ENCODE peak calls at places on chromosomes 6 and 20, in five cellular contexts. Z is AG04450, K is pancreas, E is cardiac muscle cell, Q is GM23338. W is an unnamed sample.

GRCh38 chr6:15246217-15247211 is 645 bp downstream of the JARID2 start:
- DNase-seq in Z (no peak), K (no peak), E (no peak), Q (no peak), W (no peak)

GRCh38 chr6:12119085-12119588 is 107.0 kb downstream of the HIVEP1 start:
- DNase-seq in Z (no peak), K (no peak), E (no peak), Q (no peak), W (no peak)

GRCh38 chr6:79824231-79824630 is 123.1 kb downstream of the ELOVL4 start:
- DNase-seq in Z (no peak), K (no peak), E (no peak), Q (no peak), W (no peak)

GRCh38 chr6:139577991-139578604 is 203.7 kb upstream of the CITED2 start:
- DNase-seq in Z (peak; percentile 81), K (no peak), E (no peak), Q (no peak), W (no peak)

GRCh38 chr6:147738516-147739187 is 230.2 kb downstream of the SAMD5 start:
- DNase-seq in Z (no peak), K (no peak), E (no peak), Q (no peak), W (no peak)

GRCh38 chr6:83065511-83066192 is at the start of gene UBE3D:
- DNase-seq in Z (peak; percentile 61), K (peak; percentile 82), E (peak; percentile 95), Q (peak; percentile 89), W (peak; percentile 87)

GRCh38 chr6:17851720-17852161 is 135.7 kb downstream of the KIF13A start:
- DNase-seq in Z (no peak), K (no peak), E (no peak), Q (no peak), W (no peak)

GRCh38 chr6:125781307-125781868 is 9.4 kb upstream of the NCOA7 start:
- DNase-seq in Z (no peak), K (no peak), E (no peak), Q (peak; percentile 22), W (no peak)

GRCh38 chr20:58553166-58553696 is 38.0 kb upstream of the APCDD1L start:
- DNase-seq in Z (no peak), K (no peak), E (no peak), Q (no peak), W (no peak)

GRCh38 chr6:134636221-134636830 is 313.6 kb downstream of the ALDH8A1 start:
- DNase-seq in Z (no peak), K (no peak), E (no peak), Q (no peak), W (no peak)

GRCh38 chr6:130811932-130812331 is 15.3 kb upstream of the SMLR1 start:
- DNase-seq in Z (peak; percentile 8), K (no peak), E (no peak), Q (no peak), W (no peak)

GRCh38 chr6:163415620-163416379 is 1.3 kb downstream of the QKI start:
- DNase-seq in Z (no peak), K (peak; percentile 23), E (peak; percentile 52), Q (peak; percentile 66), W (no peak)

GRCh38 chr6:26524722-26525360 is 13.3 kb upstream of the HMGN4 start:
- DNase-seq in Z (no peak), K (no peak), E (no peak), Q (no peak), W (no peak)

GRCh38 chr6:6885521-6886088 is 222.2 kb upstream of the RREB1 start:
- DNase-seq in Z (no peak), K (no peak), E (no peak), Q (no peak), W (peak; percentile 48)

GRCh38 chr6:80733645-80734044 is 627.2 kb downstream of the BCKDHB start:
- DNase-seq in Z (no peak), K (no peak), E (no peak), Q (no peak), W (no peak)

GRCh38 chr6:40480678-40481077 is 106.5 kb downstream of the LRFN2 start:
- DNase-seq in Z (no peak), K (no peak), E (no peak), Q (no peak), W (no peak)

GRCh38 chr20:25223765-25224720 is 23.8 kb upstream of the PYGB start:
- DNase-seq in Z (no peak), K (no peak), E (no peak), Q (no peak), W (no peak)

GRCh38 chr6:13807691-13808090 is 6.7 kb downstream of the MCUR1 start:
- DNase-seq in Z (no peak), K (no peak), E (no peak), Q (no peak), W (no peak)

GRCh38 chr20:45254867-45255266 is 503 bp upstream of the SLPI start:
- DNase-seq in Z (no peak), K (no peak), E (no peak), Q (no peak), W (no peak)

DNA sequence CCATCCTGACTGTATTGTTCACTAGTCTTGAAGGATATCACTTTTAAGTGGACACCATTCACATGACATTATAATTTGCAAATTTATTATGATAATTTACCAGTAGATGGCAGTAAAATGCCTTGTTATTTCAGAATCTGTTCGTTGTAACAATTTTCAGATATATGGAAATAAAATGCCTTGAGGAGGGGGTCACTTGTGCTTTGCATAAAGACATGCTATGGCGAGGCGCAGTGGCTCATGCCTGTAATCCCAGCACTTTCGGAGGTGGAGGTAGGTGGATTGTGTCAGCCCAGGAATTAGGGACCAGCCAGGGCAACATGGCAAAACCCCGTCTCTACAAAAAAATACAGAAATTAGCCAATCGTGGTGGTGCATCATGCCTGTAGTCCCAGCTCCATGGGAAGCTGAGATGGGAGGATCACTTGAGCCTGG is 9.0 kb upstream of the NCOA6 start:
- DNase-seq in Z (no peak), K (no peak), E (peak; percentile 33), Q (peak; percentile 53), W (no peak)
- H3K4me3 ChIP-seq in Z (no peak overlapping the region), K (no peak overlapping the region), E (no peak overlapping the region), Q (no peak overlapping the region), W (peak overlapping the region; percentile 16)

GRCh38 chr20:46289416-46289815 is 18.9 kb downstream of the CDH22 start:
- DNase-seq in Z (no peak), K (no peak), E (no peak), Q (no peak), W (no peak)
- TF ChIP-seq CTCF in Z (no peak), K (no peak), E (no peak), Q (no peak), W (no peak)

GRCh38 chr6:118712955-118713354 is 61.6 kb upstream of the CEP85L start:
- DNase-seq in Z (no peak), K (no peak), E (no peak), Q (no peak), W (no peak)

GRCh38 chr6:118710616-118711015 is 59.2 kb upstream of the CEP85L start:
- DNase-seq in Z (no peak), K (no peak), E (no peak), Q (no peak), W (no peak)

GRCh38 chr6:118708736-118709135 is 57.3 kb upstream of the CEP85L start:
- DNase-seq in Z (no peak), K (no peak), E (no peak), Q (no peak), W (no peak)

GRCh38 chr6:118708055-118708454 is 56.7 kb upstream of the CEP85L start:
- DNase-seq in Z (no peak), K (no peak), E (no peak), Q (no peak), W (no peak)

DNA sequence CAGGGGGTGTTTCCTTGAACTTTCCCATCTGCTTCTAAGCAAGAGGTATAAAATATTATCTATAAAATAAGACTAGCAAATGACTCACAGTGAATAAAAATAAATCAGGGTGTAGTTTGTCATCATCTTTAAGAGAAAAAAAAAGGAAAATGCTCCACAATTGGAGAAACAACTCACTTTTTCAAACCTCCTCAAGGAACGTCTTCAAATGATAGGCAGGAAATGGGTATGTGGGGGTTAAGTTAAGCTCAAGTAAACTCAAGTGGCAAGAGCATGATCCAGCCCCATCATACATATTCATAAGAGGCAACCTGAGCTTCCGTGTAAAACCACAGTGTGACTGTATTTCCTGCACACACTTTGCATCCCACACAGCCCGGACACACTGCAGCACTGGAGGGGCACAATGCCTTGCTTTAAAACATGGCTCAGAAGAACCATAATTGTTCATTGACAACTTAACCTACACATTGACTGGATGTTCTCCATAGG is 58.5 kb upstream of the CEP85L start:
- DNase-seq in Z (peak; percentile 41), K (no peak), E (peak; percentile 58), Q (peak; percentile 15), W (no peak)
- H3K27ac ChIP-seq in Z (peak overlapping the region; percentile 92), K (peak overlapping the region; percentile 84), E (peak overlapping the region; percentile 90), Q (no peak overlapping the region), W (no peak overlapping the region)

DNA sequence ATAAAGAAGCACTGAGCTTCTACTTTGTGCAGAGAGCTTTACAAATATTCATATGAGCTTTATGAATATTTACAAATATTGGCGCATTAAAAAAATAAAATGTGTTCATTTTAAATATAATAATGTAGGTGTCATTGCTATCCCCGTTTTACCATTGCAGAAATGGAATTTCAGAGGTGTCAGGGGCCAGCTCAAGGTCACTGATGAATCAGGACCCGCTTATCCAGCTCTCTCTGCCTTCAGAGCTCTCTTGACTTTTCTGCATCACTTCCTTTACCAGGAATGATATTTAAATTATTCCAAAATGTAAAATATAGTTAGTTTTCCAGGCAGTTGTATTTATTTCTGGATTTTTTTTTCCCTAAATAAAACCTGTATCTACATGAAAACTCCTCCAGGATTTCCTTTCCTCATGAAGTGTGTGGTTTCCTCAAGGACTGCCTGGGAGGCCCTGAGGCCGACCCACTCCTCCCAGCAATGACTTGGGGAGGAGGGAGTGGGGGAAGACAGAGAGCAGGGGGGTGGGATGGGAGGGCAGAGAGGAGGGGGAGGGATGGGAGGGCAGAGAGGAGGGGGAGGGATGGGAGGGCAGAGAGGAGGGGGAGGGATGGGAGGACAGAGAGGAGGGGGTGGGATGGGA is 161.7 kb upstream of the AGPAT4 start:
- DNase-seq in Z (no peak), K (no peak), E (no peak), Q (no peak), W (no peak)
- H3K4me3 ChIP-seq in Z (peak overlapping the region; percentile 18), K (no peak overlapping the region), E (no peak overlapping the region), Q (no peak overlapping the region), W (no peak overlapping the region)

DNA sequence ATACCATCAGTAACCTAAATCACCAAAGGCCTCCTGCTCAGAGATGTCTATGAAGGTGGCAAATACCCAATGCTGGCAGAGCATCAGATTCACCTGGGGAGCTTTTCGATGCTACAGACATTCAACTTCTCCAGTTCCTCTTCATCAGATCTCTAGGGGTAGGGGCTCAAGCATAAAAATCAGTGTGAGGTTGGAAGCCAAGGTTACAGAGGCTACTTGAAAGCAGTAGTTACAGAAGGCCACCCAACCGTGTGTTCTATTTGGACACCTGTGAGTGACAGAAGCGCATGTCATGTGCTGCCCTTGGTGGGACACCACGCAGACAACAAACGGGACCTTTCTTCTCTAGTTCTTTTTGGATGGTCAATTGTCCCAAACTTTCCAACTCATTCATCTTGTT is 53.3 kb downstream of the TNFAIP3 start:
- DNase-seq in Z (no peak), K (no peak), E (no peak), Q (no peak), W (no peak)
- TF ChIP-seq CTCF in Z (no peak), K (no peak), E (no peak), Q (no peak), W (no peak)

W was measured in dorsolateral prefrontal cortex.